ENCODE peak calls at places on chromosomes 11 and 22, in five cellular contexts. G is colonic mucosa, B is Caco-2, U is IMR-90, K is tibial artery. D is an unnamed sample.

GRCh38 chr11:73262851-73263495 is 9.2 kb upstream of the P2RY6 start:
- DNase-seq in G (no peak), K (no peak), U (peak; percentile 52), B (peak; percentile 34), D (peak; percentile 50)

GRCh38 chr11:31974737-31975136 is 116.1 kb upstream of the RCN1 start:
- DNase-seq in K (no peak), B (no peak), G (no peak), U (peak; percentile 81), D (no peak)

GRCh38 chr11:14905104-14906033 is 13.3 kb upstream of the CYP2R1 start:
- DNase-seq in G (peak; percentile 69), B (no peak), U (peak; percentile 10), K (peak; percentile 71), D (peak; percentile 77)

GRCh38 chr22:32531955-32532818 is 57.6 kb downstream of the FBXO7 start:
- DNase-seq in U (peak; percentile 93), K (peak; percentile 89), B (no peak), G (peak; percentile 58), D (peak; percentile 93)

GRCh38 chr11:111310088-111310487 is 11.7 kb downstream of the POU2AF3 start:
- DNase-seq in K (no peak), G (peak; percentile 50), B (no peak), U (no peak), D (no peak)

GRCh38 chr11:76613901-76614300 is 56.6 kb downstream of the LRRC32 start:
- DNase-seq in U (no peak), K (peak; percentile 46), G (no peak), B (no peak), D (no peak)

GRCh38 chr11:85299247-85299646 is 327.9 kb downstream of the DLG2 start:
- DNase-seq in K (no peak), U (no peak), G (peak; percentile 25), B (no peak), D (no peak)

GRCh38 chr11:72364754-72365153 is 69.6 kb downstream of the CLPB start:
- DNase-seq in K (no peak), U (no peak), B (no peak), G (no peak), D (no peak)

GRCh38 chr11:76119779-76120178 is 86.5 kb downstream of the WNT11 start:
- DNase-seq in G (peak; percentile 37), K (no peak), U (no peak), B (no peak), D (no peak)

GRCh38 chr11:108092134-108092533 is 29.2 kb upstream of the ACAT1 start:
- DNase-seq in K (no peak), G (no peak), B (no peak), U (no peak), D (no peak)

GRCh38 chr22:30348837-30349236 is 7.9 kb downstream of the SF3A1 start:
- DNase-seq in K (no peak), G (no peak), U (no peak), B (no peak), D (no peak)

GRCh38 chr11:62721994-62722393 is 5.3 kb downstream of the HNRNPUL2 start:
- DNase-seq in G (no peak), U (peak; percentile 40), B (peak; percentile 73), K (no peak), D (no peak)

GRCh38 chr11:65701686-65702085 is 10.4 kb upstream of the KAT5 start:
- DNase-seq in K (no peak), G (no peak), U (no peak), B (no peak), D (no peak)

GRCh38 chr11:60303661-60304060 is 23.2 kb downstream of the MS4A4A start:
- DNase-seq in B (no peak), U (no peak), G (no peak), K (no peak), D (no peak)

GRCh38 chr11:121112498-121113455 is 11.7 kb downstream of the TECTA start:
- DNase-seq in K (peak; percentile 70), G (peak; percentile 44), B (peak; percentile 78), U (peak; percentile 82), D (peak; percentile 87)

GRCh38 chr11:85257837-85258236 is 369.3 kb downstream of the DLG2 start:
- DNase-seq in G (no peak), B (no peak), U (no peak), K (no peak), D (no peak)

GRCh38 chr11:19673924-19674390 is 38.7 kb upstream of the NAV2 start:
- DNase-seq in B (no peak), U (no peak), G (peak; percentile 41), K (peak; percentile 97), D (peak; percentile 85)

GRCh38 chr11:95477981-95478380 is 247.0 kb upstream of the SESN3 start:
- DNase-seq in B (no peak), U (no peak), K (no peak), G (no peak), D (no peak)

GRCh38 chr11:76810151-76810853 is 27.1 kb downstream of the TSKU start:
- DNase-seq in K (no peak), G (peak; percentile 75), B (peak; percentile 33), U (no peak), D (peak; percentile 69)

GRCh38 chr11:43825217-43825816 is 55.3 kb upstream of the ALKBH3 start:
- DNase-seq in K (no peak), B (no peak), G (peak; percentile 19), U (peak; percentile 35), D (no peak)

GRCh38 chr11:57306941-57307598 is 17.7 kb downstream of the TNKS1BP1 start:
- DNase-seq in U (no peak), G (no peak), K (no peak), B (no peak), D (no peak)

GRCh38 chr11:57309106-57310059 is 15.4 kb downstream of the TNKS1BP1 start:
- DNase-seq in K (no peak), B (no peak), U (no peak), G (no peak), D (no peak)

GRCh38 chr11:57308426-57309060 is 16.2 kb downstream of the TNKS1BP1 start:
- DNase-seq in K (no peak), U (no peak), G (no peak), B (no peak), D (no peak)

GRCh38 chr11:57306156-57306876 is 18.4 kb downstream of the TNKS1BP1 start:
- DNase-seq in G (no peak), U (peak; percentile 19), B (no peak), K (no peak), D (no peak)

GRCh38 chr11:57307666-57308270 is 17.0 kb downstream of the TNKS1BP1 start:
- DNase-seq in U (no peak), B (no peak), K (peak; percentile 62), G (no peak), D (no peak)
- H3K4me1 ChIP-seq in U (peaks cover 52% of the 10 kb centered on the region), B (peaks cover 25% of the 10 kb centered on the region), K (peaks cover 66% of the 10 kb centered on the region), G (peaks cover 11% of the 10 kb centered on the region), D (peaks cover 75% of the 10 kb centered on the region)

GRCh38 chr11:13012037-13012693 is 3.0 kb downstream of the RASSF10 start:
- DNase-seq in G (peak; percentile 50), U (no peak), B (no peak), K (no peak), D (no peak)

GRCh38 chr11:13010737-13011342 is 1.7 kb downstream of the RASSF10 start:
- DNase-seq in B (no peak), U (no peak), G (peak; percentile 54), K (no peak), D (no peak)

GRCh38 chr11:13009921-13010736 is 1.0 kb downstream of the RASSF10 start:
- DNase-seq in B (no peak), U (peak; percentile 7), G (peak; percentile 46), K (no peak), D (no peak)

GRCh38 chr11:13013054-13013488 is 4.0 kb downstream of the RASSF10 start:
- DNase-seq in B (no peak), G (no peak), U (no peak), K (no peak), D (no peak)

DNA sequence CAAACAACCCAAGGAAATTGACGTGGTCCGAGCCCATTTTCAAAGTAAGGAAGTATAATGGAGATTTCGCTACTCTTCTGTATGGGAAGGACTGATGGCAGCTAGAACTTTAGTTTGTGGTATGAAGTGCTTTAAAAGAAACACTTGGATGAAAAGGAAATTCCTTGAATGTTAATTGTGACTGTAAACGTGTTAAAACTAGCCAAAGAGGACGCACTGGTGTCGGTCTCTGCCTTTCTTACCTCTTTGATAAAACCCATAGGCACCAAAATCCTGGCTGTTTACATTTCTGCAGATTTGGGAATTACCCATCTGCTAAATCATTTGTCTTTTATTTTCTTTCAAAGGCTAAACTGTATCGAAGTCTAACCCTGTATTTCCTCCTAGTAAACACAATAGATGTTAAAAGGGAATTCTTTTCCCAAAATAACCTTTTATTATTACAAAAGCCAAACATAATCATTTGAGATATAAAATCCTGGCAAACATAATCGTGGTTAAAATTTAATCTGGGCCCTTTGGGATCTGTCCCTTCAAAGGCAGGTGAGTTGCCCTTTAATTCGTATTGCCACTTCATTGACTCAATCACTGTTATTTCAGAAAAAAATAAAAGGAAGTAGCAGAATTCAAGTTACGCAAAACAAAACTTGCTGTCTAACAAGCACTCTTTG is 2.4 kb downstream of the RASSF10 start:
- DNase-seq in U (no peak), K (no peak), B (no peak), G (no peak), D (no peak)
- H3K4me3 ChIP-seq in U (no peak overlapping the region), K (no peak overlapping the region), B (peak overlapping the region; percentile 52), G (no peak overlapping the region), D (no peak overlapping the region)

DNA sequence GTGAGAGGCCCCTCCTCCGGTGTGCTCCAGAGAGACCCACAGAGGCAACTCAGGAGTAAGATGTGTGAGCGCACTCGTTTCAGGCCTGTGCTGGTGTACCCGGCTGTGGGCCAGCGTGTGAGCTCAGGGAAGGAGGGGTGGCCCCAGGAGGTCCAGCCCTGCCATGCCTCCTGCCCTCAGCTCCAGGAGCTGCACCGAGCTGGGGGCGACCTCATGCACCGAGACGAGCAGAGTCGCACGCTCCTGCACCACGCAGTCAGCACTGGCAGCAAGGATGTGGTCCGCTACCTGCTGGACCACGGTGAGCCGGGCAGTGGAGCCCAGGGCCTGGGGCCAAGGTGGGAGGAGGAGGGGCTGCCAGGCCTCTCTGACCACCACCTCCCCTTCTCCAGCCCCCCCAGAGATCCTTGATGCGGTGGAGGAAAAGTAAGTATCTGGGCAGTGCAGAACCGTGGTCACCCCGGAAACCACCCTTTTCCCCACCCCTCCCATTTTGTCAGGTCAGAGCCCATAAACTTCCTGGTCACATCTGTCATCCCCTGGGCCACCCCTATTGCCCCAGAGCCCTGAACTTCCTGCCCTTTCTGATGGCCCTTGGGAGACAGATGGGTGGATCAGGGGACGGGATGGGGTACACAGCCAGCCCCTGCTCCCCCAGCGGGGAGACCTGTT is 2.5 kb upstream of the MDK start:
- DNase-seq in U (no peak), B (no peak), G (no peak), K (no peak), D (no peak)
- TF ChIP-seq CTCF in U (no peak), B (no peak), G (no peak), K (no peak), D (no peak)

DNA sequence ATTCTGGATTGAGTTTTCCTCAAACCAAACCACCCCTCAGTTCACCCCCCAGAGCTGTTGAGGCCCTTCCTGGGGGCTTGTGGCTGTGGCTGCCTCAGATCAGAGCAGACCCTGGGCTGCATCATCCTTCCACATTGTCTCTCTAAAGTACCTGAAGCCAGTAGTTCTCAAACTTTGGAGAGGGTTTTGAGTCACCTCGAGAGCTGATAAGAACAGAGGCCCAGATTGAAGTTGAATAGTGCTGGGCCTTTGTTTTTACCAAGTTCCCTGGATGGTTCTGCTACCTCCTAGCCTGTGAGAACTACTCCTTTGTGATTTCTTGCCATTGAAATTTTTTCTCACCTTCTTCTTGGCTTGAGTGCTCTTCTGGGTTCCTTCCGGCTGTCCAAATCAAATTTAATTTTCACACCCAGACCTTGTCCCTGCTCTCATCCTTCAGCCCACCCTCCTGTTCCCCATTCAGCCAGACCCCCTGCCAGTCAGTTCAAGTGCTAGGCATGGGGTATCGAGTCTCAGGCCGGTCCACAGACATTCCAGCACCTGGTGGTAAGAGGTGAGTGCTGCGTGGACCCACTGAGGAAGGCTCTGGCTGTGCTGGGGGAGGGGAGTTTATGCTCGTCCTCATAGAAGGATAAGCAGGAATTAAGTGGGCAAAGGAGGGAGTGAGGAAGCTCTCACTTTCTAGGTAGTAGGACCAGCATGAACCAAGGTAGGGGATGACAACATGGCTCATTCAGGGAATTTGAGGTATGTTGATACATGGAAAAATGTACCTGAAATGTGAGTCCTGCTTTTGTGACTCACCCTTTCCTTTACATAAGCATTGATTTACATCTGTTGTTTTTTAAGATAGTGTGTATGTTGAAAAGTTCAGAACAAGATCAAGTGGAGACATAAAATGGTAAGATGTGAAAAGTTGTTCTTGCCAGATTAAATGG is 116.5 kb downstream of the PTPRJ start:
- DNase-seq in B (no peak), U (peak; percentile 39), G (no peak), K (no peak), D (peak; percentile 44)
- H3K4me1 ChIP-seq in B (peaks cover 41% of the 10 kb centered on the region), U (peaks cover 2% of the 10 kb centered on the region), G (peaks cover 12% of the 10 kb centered on the region), K (no peaks in the 10 kb centered on the region), D (peaks cover 34% of the 10 kb centered on the region)

D was measured in right atrium auricular region.